ENCODE peak calls at places on chromosomes 11 and 22, in ten cellular contexts. C is lung, S is K562, V is cardiac muscle cell, A is HFF-Myc, F is thoracic aorta, Z is right lobe of liver, E is pancreas, B is colonic mucosa, K is ovary. H is an unnamed sample.

GRCh38 chr22:18965526-18966421 is 29.7 kb upstream of the PRODH start:
- DNase-seq in C (no peak), S (no peak), V (no peak), A (no peak), F (no peak), Z (peak), E (no peak), B (no peak), K (no peak), H (no peak)

GRCh38 chr11:27358306-27358705 is 4.7 kb downstream of the CCDC34 start:
- DNase-seq in C (no peak), S (no peak), V (no peak), A (no peak), F (no peak), Z (no peak), E (no peak), B (no peak), K (no peak), H (no peak)

GRCh38 chr11:65226103-65226442 is 35.7 kb upstream of the POLA2 start:
- DNase-seq in C (no peak), S (no peak), V (no peak), A (no peak), F (no peak), Z (no peak), E (no peak), B (no peak), K (no peak), H (no peak)

GRCh38 chr11:104968856-104969776 is 742 bp upstream of the CASP4 start:
- DNase-seq in C (no peak), S (no peak), V (no peak), A (no peak), F (peak), Z (peak), E (peak), B (peak), K (peak), H (no peak)

GRCh38 chr22:48894064-48894671 is 933.5 kb downstream of the BRD1 start:
- DNase-seq in C (no peak), S (peak), V (no peak), A (no peak), F (no peak), Z (no peak), E (no peak), B (peak), K (no peak), H (no peak)

GRCh38 chr11:30422828-30423648 is 100.1 kb downstream of the ARL14EP start:
- DNase-seq in C (no peak), S (no peak), V (peak), A (no peak), F (no peak), Z (peak), E (peak), B (peak), K (no peak), H (no peak)

GRCh38 chr11:70674605-70675004 is 276.3 kb downstream of the CTTN start:
- DNase-seq in C (no peak), S (no peak), V (no peak), A (no peak), F (no peak), Z (no peak), E (no peak), B (no peak), K (no peak), H (no peak)

GRCh38 chr11:38384568-38384967 is 1786.5 kb upstream of the RAG2 start:
- DNase-seq in C (no peak), S (no peak), V (no peak), A (no peak), F (no peak), Z (no peak), E (no peak), B (no peak), K (no peak), H (no peak)

GRCh38 chr11:71572811-71573210 is 7.4 kb downstream of the KRTAP5-10 start:
- DNase-seq in C (no peak), S (no peak), V (no peak), A (no peak), F (no peak), Z (no peak), E (no peak), B (no peak), K (no peak), H (no peak)

GRCh38 chr11:73217131-73217809 is 811 bp upstream of the P2RY2 start:
- DNase-seq in C (no peak), S (peak), V (no peak), A (no peak), F (no peak), Z (peak), E (peak), B (no peak), K (peak), H (no peak)

GRCh38 chr11:132471491-132471890 is 1060.8 kb downstream of the OPCML start:
- DNase-seq in C (no peak), S (no peak), V (no peak), A (no peak), F (no peak), Z (no peak), E (no peak), B (no peak), K (no peak), H (no peak)

GRCh38 chr11:70838198-70838597 is 414.2 kb downstream of the SHANK2 start:
- DNase-seq in C (no peak), S (no peak), V (no peak), A (no peak), F (no peak), Z (no peak), E (no peak), B (no peak), K (no peak), H (no peak)

GRCh38 chr11:68200639-68201038 is 12.5 kb downstream of the KMT5B start:
- DNase-seq in C (no peak), S (no peak), V (no peak), A (no peak), F (no peak), Z (no peak), E (no peak), B (no peak), K (no peak), H (peak)

GRCh38 chr11:116525961-116526495 is 246.8 kb downstream of the BUD13 start:
- DNase-seq in C (no peak), S (no peak), V (no peak), A (no peak), F (no peak), Z (peak), E (no peak), B (no peak), K (no peak), H (no peak)

GRCh38 chr11:27874998-27875397 is 174.7 kb upstream of the BDNF start:
- DNase-seq in C (no peak), S (no peak), V (no peak), A (no peak), F (no peak), Z (no peak), E (no peak), B (no peak), K (no peak), H (no peak)

GRCh38 chr22:37501176-37501609 is 15.0 kb upstream of the MFNG start:
- DNase-seq in C (no peak), S (no peak), V (no peak), A (no peak), F (no peak), Z (peak), E (peak), B (peak), K (peak), H (no peak)

GRCh38 chr11:58999291-58999680 is 60.0 kb downstream of the GLYATL1 start:
- DNase-seq in C (no peak), S (no peak), V (no peak), A (no peak), F (no peak), Z (peak), E (no peak), B (peak), K (no peak), H (no peak)

GRCh38 chr22:41092847-41093371 is 517 bp downstream of the EP300 start:
- DNase-seq in C (peak), S (peak), V (peak), A (no peak), F (no peak), Z (no peak), E (peak), B (peak), K (no peak), H (no peak)

GRCh38 chr22:42156121-42156520 is 25.5 kb upstream of the CYP2D6 start:
- DNase-seq in C (no peak), S (no peak), V (no peak), A (no peak), F (no peak), Z (no peak), E (no peak), B (no peak), K (no peak), H (no peak)

GRCh38 chr11:109644158-109644557 is 222.2 kb downstream of the C11orf87 start:
- DNase-seq in C (no peak), S (no peak), V (peak), A (peak), F (no peak), Z (no peak), E (peak), B (no peak), K (no peak), H (no peak)

GRCh38 chr11:75625970-75626691 is 42.7 kb downstream of the MAP6 start:
- DNase-seq in C (peak), S (no peak), V (no peak), A (peak), F (no peak), Z (no peak), E (no peak), B (no peak), K (no peak), H (peak)

GRCh38 chr11:36073411-36074203 is 129.7 kb downstream of the LDLRAD3 start:
- DNase-seq in C (no peak), S (no peak), V (no peak), A (peak), F (no peak), Z (no peak), E (peak), B (peak), K (peak), H (peak)

GRCh38 chr11:125842319-125842948 is 9.3 kb downstream of the PATE4 start:
- DNase-seq in C (no peak), S (no peak), V (no peak), A (no peak), F (no peak), Z (no peak), E (no peak), B (no peak), K (no peak), H (no peak)

GRCh38 chr22:46381731-46382130 is 46.2 kb downstream of the TRMU start:
- DNase-seq in C (no peak), S (no peak), V (no peak), A (no peak), F (no peak), Z (no peak), E (no peak), B (no peak), K (no peak), H (no peak)

GRCh38 chr11:27008811-27009535 is 15.1 kb downstream of the FIBIN start:
- DNase-seq in C (no peak), S (no peak), V (no peak), A (no peak), F (no peak), Z (no peak), E (no peak), B (no peak), K (no peak), H (no peak)

GRCh38 chr11:55357560-55358184 is 10.1 kb upstream of the OR4A15 start:
- DNase-seq in C (no peak), S (peak), V (no peak), A (no peak), F (no peak), Z (no peak), E (no peak), B (no peak), K (no peak), H (no peak)

GRCh38 chr11:88779551-88779950 is 286.2 kb downstream of the GRM5 start:
- DNase-seq in C (no peak), S (no peak), V (no peak), A (peak), F (no peak), Z (no peak), E (no peak), B (no peak), K (no peak), H (peak)

GRCh38 chr22:17570851-17571631 is 7.7 kb downstream of the SLC25A18 start:
- DNase-seq in C (peak), S (no peak), V (peak), A (no peak), F (peak), Z (peak), E (peak), B (peak), K (peak), H (no peak)

GRCh38 chr11:15493921-15494630 is 379.4 kb downstream of the INSC start:
- DNase-seq in C (no peak), S (no peak), V (no peak), A (no peak), F (no peak), Z (peak), E (peak), B (no peak), K (no peak), H (no peak)

GRCh38 chr22:30186535-30186934 is 60.0 kb downstream of the LIF start:
- DNase-seq in C (no peak), S (no peak), V (no peak), A (no peak), F (no peak), Z (no peak), E (no peak), B (no peak), K (no peak), H (no peak)

GRCh38 chr11:125070699-125071254 is 7.7 kb downstream of the SLC37A2 start:
- DNase-seq in C (peak), S (peak), V (no peak), A (no peak), F (no peak), Z (peak), E (no peak), B (peak), K (no peak), H (no peak)

GRCh38 chr22:35894937-35895708 is 133.5 kb downstream of the RBFOX2 start:
- DNase-seq in C (no peak), S (no peak), V (peak), A (no peak), F (peak), Z (no peak), E (no peak), B (peak), K (no peak), H (peak)

GRCh38 chr11:29629281-29629680 is 387.5 kb downstream of the KCNA4 start:
- DNase-seq in C (no peak), S (no peak), V (peak), A (no peak), F (no peak), Z (no peak), E (no peak), B (no peak), K (no peak), H (no peak)

DNA sequence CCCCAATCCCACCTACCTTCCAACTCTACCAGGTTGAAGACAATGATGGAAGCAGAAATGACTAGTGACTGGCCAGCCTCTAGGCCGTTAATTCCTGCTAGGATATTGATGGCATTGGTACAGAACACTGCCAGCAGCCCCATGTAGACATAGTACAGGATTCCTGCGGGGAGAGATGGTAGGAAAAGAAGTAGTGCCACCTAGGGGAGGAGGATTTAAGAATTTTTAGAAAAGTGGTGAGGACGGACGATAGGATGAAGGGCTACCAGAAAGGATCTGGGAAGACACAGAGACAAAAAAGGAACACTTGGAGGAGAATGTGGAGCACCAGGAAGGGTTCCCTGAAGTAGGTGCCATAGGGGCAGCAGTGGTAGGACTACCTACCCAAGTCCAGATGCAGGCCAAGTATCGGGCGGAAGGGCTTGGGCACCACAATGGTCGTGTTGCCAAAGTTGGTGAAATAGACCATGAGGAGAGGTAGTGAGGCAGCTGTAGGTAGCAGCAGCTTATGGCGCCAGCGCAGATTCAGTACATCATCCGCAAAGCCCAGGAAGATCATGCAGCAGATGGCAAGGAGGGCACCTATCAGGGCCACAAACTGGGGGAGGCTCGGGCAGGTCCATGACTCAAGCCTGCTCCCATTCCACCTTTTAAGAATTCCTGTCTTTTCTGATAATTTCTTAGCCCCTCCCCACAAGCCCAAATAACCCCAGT is 1.2 kb downstream of the DPAGT1 start:
- DNase-seq in C (no peak), S (peak), V (no peak), A (no peak), F (no peak), Z (no peak), E (no peak), B (no peak), K (no peak), H (no peak)
- H3K4me3 ChIP-seq in C (peak), S (peak), V (peak), A (peak), F (peak), Z (peak), E (peak), B (peak), K (peak), H (peak)

DNA sequence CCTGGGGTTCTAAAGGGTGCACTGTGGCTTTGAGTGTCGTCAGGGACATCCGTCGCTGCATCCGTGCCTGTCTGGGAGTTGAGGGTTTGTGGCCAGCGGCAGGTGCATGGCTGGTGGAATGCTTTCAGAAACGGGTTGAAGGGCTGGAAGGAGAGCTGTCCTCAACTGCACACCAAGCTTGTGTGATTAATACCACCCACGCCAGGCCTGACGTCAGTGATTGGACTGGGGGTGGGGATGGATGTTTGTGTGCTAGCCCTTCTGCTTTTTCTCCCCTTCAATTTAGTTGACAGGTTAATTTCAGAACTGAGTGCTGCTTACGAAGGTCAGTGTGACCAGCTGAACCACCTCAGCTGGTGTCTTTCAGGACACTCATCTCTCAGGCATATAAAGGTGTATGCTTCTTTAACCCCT is 3.2 kb upstream of the GAB2 start:
- DNase-seq in C (peak), S (no peak), V (peak), A (no peak), F (peak), Z (no peak), E (no peak), B (no peak), K (peak), H (peak)
- TF ChIP-seq CTCF in C (no peak), S (no peak), V (no peak), A (no peak), F (no peak), Z (no peak), E (no peak), B (no peak), K (no peak), H (no peak)

GRCh38 chr11:69435161-69435990 is 46.1 kb upstream of the LINC01488 start:
- DNase-seq in C (no peak), S (no peak), V (no peak), A (no peak), F (no peak), Z (no peak), E (no peak), B (no peak), K (no peak), H (no peak)

GRCh38 chr11:69431893-69432738 is 49.3 kb upstream of the LINC01488 start:
- DNase-seq in C (no peak), S (no peak), V (no peak), A (no peak), F (no peak), Z (no peak), E (no peak), B (no peak), K (no peak), H (no peak)

GRCh38 chr11:69433741-69434140 is 47.7 kb upstream of the LINC01488 start:
- DNase-seq in C (no peak), S (no peak), V (no peak), A (no peak), F (no peak), Z (no peak), E (no peak), B (no peak), K (no peak), H (no peak)

GRCh38 chr11:69436041-69436982 is 45.2 kb upstream of the LINC01488 start:
- DNase-seq in C (no peak), S (peak), V (no peak), A (no peak), F (no peak), Z (no peak), E (no peak), B (no peak), K (peak), H (no peak)

GRCh38 chr11:69434341-69434960 is 47.0 kb upstream of the LINC01488 start:
- DNase-seq in C (no peak), S (no peak), V (no peak), A (no peak), F (no peak), Z (no peak), E (no peak), B (no peak), K (no peak), H (no peak)
- H3K4me3 ChIP-seq in C (no peak), S (no peak), V (no peak), A (no peak), F (no peak), Z (no peak), E (no peak), B (no peak), K (no peak), H (no peak)

DNA sequence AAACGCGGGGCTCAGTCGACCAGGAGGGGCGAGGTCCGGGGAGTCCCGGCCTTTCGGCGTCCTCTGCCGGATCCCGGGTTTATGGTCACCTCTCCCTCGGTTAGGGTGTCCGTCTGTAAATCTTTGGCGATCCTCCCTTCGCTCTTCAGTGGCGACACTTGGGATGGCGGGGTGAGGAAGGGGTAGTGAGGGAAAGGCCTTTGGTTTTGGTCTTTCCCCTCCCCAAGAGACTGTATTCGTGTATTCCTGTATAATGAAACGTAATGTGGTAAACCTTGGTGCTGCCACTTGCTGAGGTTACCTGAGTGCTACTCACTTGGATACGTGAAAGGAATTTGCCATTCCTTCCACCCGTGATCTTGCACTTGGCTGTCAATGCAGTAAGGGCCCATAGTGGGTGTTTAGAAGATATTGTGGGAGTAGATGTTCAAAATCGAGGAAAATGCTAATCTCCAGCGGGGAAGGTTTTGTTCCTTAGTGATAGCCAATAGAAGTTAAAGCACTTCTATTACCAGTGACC is 546 bp upstream of the NUP160 start:
- DNase-seq in C (no peak), S (no peak), V (no peak), A (no peak), F (no peak), Z (no peak), E (no peak), B (no peak), K (no peak), H (no peak)
- TF ChIP-seq CTCF in C (no peak), S (peak), V (no peak), A (no peak), F (no peak), Z (no peak), E (no peak), B (no peak), K (no peak), H (no peak)

DNA sequence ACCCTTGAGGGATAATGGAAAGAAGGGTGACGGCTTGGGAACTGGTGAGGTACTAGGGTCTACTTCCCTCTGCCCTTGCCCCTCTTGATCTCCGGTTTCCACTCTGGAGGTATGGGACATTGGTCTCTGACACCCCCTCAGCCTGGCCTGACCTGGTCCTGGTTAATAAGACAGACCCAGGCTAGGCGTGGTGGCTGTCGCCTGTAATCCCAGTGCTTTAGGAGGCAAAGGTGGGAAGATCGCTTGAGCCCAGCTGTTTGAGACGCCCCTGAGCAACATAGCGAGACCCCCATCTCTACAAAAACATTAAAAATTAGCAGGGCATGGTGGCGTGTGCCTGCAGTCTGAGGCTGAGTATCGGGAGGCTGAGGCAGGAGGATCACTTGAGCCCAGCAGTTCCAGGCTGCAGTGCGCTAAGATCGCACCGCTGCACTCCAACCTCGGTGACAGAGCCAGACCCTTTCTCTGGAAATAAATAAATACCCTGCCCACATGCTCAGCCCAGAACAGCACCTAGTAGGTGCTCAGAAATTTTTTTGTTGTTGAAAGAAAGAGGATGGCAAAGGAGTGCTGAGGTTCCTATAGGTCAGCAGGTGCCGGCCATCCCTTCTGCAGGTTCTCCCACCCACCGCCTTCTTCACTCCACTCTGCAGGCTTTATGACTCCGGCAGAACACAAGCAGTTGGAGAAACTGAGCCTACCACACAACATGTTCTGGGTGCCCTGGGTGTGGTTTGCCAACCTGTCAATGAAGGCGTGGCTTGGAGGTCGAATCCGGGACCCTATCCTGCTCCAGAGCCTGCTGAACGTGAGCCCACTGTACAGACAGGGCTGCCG is 6.3 kb downstream of the BEST1 start:
- DNase-seq in C (no peak), S (no peak), V (no peak), A (no peak), F (no peak), Z (no peak), E (no peak), B (no peak), K (no peak), H (no peak)
- H3K4me3 ChIP-seq in C (no peak), S (no peak), V (no peak), A (no peak), F (peak), Z (peak), E (no peak), B (peak), K (peak), H (no peak)